ENCODE peak calls at places on chromosomes 4 and X, in eight cellular contexts. One of them, this sample, is unnamed.

GRCh38 chr4:147479817-147480216 is 1.1 kb upstream of the EDNRA start:
- DNase-seq in left lung: peak
- DNase-seq in fibroblast of lung: peak
- DNase-seq in GM23338: no peak
- DNase-seq in ascending aorta: peak
- DNase-seq in H9: no peak
- DNase-seq in IMR-90: peak
- DNase-seq in brain microvascular endothelial cell: peak
- DNase-seq in this sample: no peak

GRCh38 chr4:150746156-150746555 is 164.2 kb downstream of the MAB21L2 start:
- DNase-seq in H9: no peak
- DNase-seq in brain microvascular endothelial cell: no peak
- DNase-seq in left lung: no peak
- DNase-seq in GM23338: no peak
- DNase-seq in ascending aorta: no peak
- DNase-seq in fibroblast of lung: peak
- DNase-seq in IMR-90: peak
- DNase-seq in this sample: peak

GRCh38 chrX:129549124-129549523 is 9.1 kb downstream of the OCRL start:
- DNase-seq in left lung: no peak
- DNase-seq in H9: no peak
- DNase-seq in IMR-90: no peak
- DNase-seq in fibroblast of lung: no peak
- DNase-seq in GM23338: no peak
- DNase-seq in brain microvascular endothelial cell: no peak
- DNase-seq in ascending aorta: no peak
- DNase-seq in this sample: no peak

GRCh38 chr4:90419124-90419711 is 292.0 kb downstream of the CCSER1 start:
- DNase-seq in brain microvascular endothelial cell: no peak
- DNase-seq in IMR-90: peak
- DNase-seq in GM23338: peak
- DNase-seq in left lung: no peak
- DNase-seq in H9: no peak
- DNase-seq in ascending aorta: no peak
- DNase-seq in fibroblast of lung: peak
- DNase-seq in this sample: peak

GRCh38 chr4:20248155-20248558 is 3.5 kb upstream of the SLIT2 start:
- DNase-seq in fibroblast of lung: peak
- DNase-seq in ascending aorta: no peak
- DNase-seq in left lung: no peak
- DNase-seq in GM23338: peak
- DNase-seq in IMR-90: peak
- DNase-seq in brain microvascular endothelial cell: peak
- DNase-seq in H9: no peak
- DNase-seq in this sample: no peak

GRCh38 chrX:117972681-117973080 is 143.9 kb downstream of the KLHL13 start:
- DNase-seq in IMR-90: peak
- DNase-seq in ascending aorta: no peak
- DNase-seq in GM23338: peak
- DNase-seq in fibroblast of lung: no peak
- DNase-seq in H9: peak
- DNase-seq in left lung: no peak
- DNase-seq in brain microvascular endothelial cell: no peak
- DNase-seq in this sample: no peak

GRCh38 chr4:53479731-53480525 is 102.5 kb downstream of the FIP1L1 start:
- DNase-seq in GM23338: no peak
- DNase-seq in ascending aorta: no peak
- DNase-seq in fibroblast of lung: no peak
- DNase-seq in IMR-90: peak
- DNase-seq in H9: no peak
- DNase-seq in brain microvascular endothelial cell: peak
- DNase-seq in left lung: no peak
- DNase-seq in this sample: peak

GRCh38 chrX:96407501-96407900 is 277.1 kb upstream of the DIAPH2 start:
- DNase-seq in fibroblast of lung: peak
- DNase-seq in IMR-90: peak
- DNase-seq in left lung: no peak
- DNase-seq in GM23338: no peak
- DNase-seq in brain microvascular endothelial cell: peak
- DNase-seq in ascending aorta: no peak
- DNase-seq in H9: no peak
- DNase-seq in this sample: peak

GRCh38 chrX:135346975-135347374 is 37.7 kb downstream of the ETDC start:
- DNase-seq in GM23338: no peak
- DNase-seq in H9: no peak
- DNase-seq in ascending aorta: no peak
- DNase-seq in IMR-90: no peak
- DNase-seq in brain microvascular endothelial cell: no peak
- DNase-seq in fibroblast of lung: no peak
- DNase-seq in left lung: no peak
- DNase-seq in this sample: no peak

GRCh38 chrX:135340827-135341226 is 31.5 kb downstream of the ETDC start:
- DNase-seq in ascending aorta: no peak
- DNase-seq in fibroblast of lung: peak
- DNase-seq in IMR-90: peak
- DNase-seq in GM23338: no peak
- DNase-seq in brain microvascular endothelial cell: no peak
- DNase-seq in H9: no peak
- DNase-seq in left lung: no peak
- DNase-seq in this sample: no peak

GRCh38 chrX:135345328-135345645 is 36.0 kb downstream of the ETDC start:
- DNase-seq in ascending aorta: peak
- DNase-seq in left lung: no peak
- DNase-seq in fibroblast of lung: peak
- DNase-seq in brain microvascular endothelial cell: peak
- DNase-seq in IMR-90: peak
- DNase-seq in H9: no peak
- DNase-seq in GM23338: no peak
- DNase-seq in this sample: peak
- TF ChIP-seq CTCF in ascending aorta: no peak
- TF ChIP-seq CTCF in left lung: no peak
- TF ChIP-seq CTCF in fibroblast of lung: no peak
- TF ChIP-seq CTCF in brain microvascular endothelial cell: no peak
- TF ChIP-seq CTCF in IMR-90: no peak
- TF ChIP-seq CTCF in H9: no peak
- TF ChIP-seq CTCF in GM23338: no peak
- TF ChIP-seq CTCF in this sample: no peak

DNA sequence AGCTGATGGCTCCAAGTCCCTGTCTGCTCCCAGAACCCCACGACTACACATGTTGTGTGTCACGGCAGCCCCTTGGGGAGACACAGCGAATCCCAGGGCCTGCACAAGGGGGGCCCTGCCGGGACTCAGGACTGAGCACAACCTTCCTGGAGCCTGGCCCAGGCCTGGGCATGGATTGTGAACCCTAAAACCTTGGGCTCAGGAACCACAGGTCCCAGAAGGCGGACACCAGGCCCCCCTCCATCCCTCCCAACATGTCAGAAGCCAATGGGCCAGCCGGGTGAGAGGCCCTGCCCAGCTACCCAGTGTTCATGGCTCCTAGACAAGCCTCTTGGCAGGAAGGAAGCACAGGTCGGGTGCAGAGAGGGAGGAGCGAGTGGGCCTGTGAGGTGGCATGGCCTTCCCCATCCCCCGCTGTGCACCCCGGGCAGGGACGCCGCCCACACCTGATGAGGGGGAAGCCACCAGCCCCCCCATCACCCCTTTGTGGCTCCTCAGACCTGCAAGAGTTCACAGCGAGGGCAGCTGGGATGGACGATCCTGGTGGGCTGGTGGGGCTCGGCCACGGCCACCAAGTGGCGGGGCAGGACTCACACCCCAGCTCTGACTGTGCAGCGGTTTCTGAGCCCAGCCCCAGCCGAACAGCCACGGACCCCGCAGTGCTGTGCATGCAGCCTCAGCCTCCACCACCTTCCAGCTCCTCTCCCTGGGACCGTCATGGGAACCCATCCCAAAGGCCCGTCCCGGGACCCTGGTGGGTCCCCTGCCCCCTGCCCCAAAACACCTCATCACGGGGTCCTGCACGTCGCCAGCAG is 3.7 kb downstream of the PDE6B start:
- DNase-seq in fibroblast of lung: no peak
- DNase-seq in brain microvascular endothelial cell: no peak
- DNase-seq in left lung: no peak
- DNase-seq in IMR-90: no peak
- DNase-seq in ascending aorta: no peak
- DNase-seq in H9: peak
- DNase-seq in GM23338: no peak
- DNase-seq in this sample: no peak
- H3K27ac ChIP-seq in fibroblast of lung: no peak
- H3K27ac ChIP-seq in brain microvascular endothelial cell: no peak
- H3K27ac ChIP-seq in left lung: no peak
- H3K27ac ChIP-seq in IMR-90: no peak
- H3K27ac ChIP-seq in ascending aorta: no peak
- H3K27ac ChIP-seq in H9: no peak
- H3K27ac ChIP-seq in GM23338: no peak
- H3K27ac ChIP-seq in this sample: no peak

DNA sequence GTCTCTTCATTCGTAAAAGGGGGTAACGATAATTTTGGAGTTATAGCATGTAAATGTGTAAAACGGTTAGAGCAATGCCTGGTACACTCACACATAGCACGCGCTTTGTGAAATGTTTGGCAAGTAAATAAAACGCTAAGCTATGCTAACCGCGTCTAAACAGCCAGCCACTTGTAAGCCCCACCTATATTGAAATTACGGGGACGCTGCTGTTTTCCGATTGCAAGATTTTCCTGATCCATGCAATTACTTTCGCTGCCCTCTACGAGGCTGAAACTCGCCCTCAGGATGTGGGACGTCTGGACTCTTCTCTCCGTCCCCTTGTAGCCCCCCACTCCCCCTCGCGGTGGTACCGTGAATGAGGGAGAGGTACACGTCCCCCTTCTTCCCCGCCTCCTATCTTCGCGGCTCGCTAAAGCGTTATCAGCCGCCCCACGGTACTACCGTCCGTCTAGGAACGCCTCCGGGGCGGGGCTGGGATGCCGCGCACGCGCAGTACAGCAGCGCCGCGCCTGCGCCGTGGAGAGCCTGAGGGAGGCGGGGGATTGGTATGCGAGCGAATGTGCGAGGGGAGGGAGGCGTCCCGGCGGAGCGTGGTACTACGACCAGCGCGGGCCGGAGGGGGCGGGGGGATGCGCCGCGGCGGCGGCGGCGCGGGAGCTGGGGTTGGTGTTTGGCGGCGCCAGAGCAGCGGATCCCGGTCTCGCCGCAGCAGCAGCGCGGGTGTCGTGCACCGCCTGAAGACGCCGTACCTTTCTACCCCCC is at the start of gene STIM2:
- DNase-seq in left lung: peak
- DNase-seq in fibroblast of lung: peak
- DNase-seq in H9: peak
- DNase-seq in IMR-90: peak
- DNase-seq in GM23338: peak
- DNase-seq in brain microvascular endothelial cell: peak
- DNase-seq in ascending aorta: peak
- DNase-seq in this sample: peak
- TF ChIP-seq CTCF in left lung: peak
- TF ChIP-seq CTCF in fibroblast of lung: peak
- TF ChIP-seq CTCF in H9: peak
- TF ChIP-seq CTCF in IMR-90: peak
- TF ChIP-seq CTCF in GM23338: peak
- TF ChIP-seq CTCF in brain microvascular endothelial cell: peak
- TF ChIP-seq CTCF in ascending aorta: no peak
- TF ChIP-seq CTCF in this sample: peak

GRCh38 chr4:143286733-143287570 is 49.7 kb upstream of the GAB1 start:
- DNase-seq in fibroblast of lung: peak
- DNase-seq in H9: no peak
- DNase-seq in ascending aorta: no peak
- DNase-seq in GM23338: no peak
- DNase-seq in brain microvascular endothelial cell: peak
- DNase-seq in left lung: no peak
- DNase-seq in IMR-90: peak
- DNase-seq in this sample: peak

GRCh38 chr4:143282170-143282760 is 54.4 kb upstream of the GAB1 start:
- DNase-seq in left lung: no peak
- DNase-seq in ascending aorta: no peak
- DNase-seq in IMR-90: no peak
- DNase-seq in GM23338: no peak
- DNase-seq in fibroblast of lung: peak
- DNase-seq in H9: no peak
- DNase-seq in brain microvascular endothelial cell: no peak
- DNase-seq in this sample: no peak

GRCh38 chr4:143287571-143287923 is 49.1 kb upstream of the GAB1 start:
- DNase-seq in left lung: no peak
- DNase-seq in fibroblast of lung: no peak
- DNase-seq in IMR-90: no peak
- DNase-seq in H9: no peak
- DNase-seq in GM23338: peak
- DNase-seq in ascending aorta: no peak
- DNase-seq in brain microvascular endothelial cell: no peak
- DNase-seq in this sample: no peak

GRCh38 chr4:143289370-143289769 is 47.3 kb upstream of the GAB1 start:
- DNase-seq in GM23338: no peak
- DNase-seq in fibroblast of lung: no peak
- DNase-seq in left lung: no peak
- DNase-seq in H9: no peak
- DNase-seq in brain microvascular endothelial cell: no peak
- DNase-seq in IMR-90: no peak
- DNase-seq in ascending aorta: no peak
- DNase-seq in this sample: no peak

GRCh38 chr4:143286058-143286457 is 50.6 kb upstream of the GAB1 start:
- DNase-seq in GM23338: no peak
- DNase-seq in left lung: no peak
- DNase-seq in IMR-90: no peak
- DNase-seq in brain microvascular endothelial cell: no peak
- DNase-seq in H9: no peak
- DNase-seq in ascending aorta: no peak
- DNase-seq in fibroblast of lung: no peak
- DNase-seq in this sample: no peak
- H3K27ac ChIP-seq in GM23338: no peak
- H3K27ac ChIP-seq in left lung: peak
- H3K27ac ChIP-seq in IMR-90: no peak
- H3K27ac ChIP-seq in brain microvascular endothelial cell: peak
- H3K27ac ChIP-seq in H9: no peak
- H3K27ac ChIP-seq in ascending aorta: peak
- H3K27ac ChIP-seq in fibroblast of lung: peak
- H3K27ac ChIP-seq in this sample: no peak

DNA sequence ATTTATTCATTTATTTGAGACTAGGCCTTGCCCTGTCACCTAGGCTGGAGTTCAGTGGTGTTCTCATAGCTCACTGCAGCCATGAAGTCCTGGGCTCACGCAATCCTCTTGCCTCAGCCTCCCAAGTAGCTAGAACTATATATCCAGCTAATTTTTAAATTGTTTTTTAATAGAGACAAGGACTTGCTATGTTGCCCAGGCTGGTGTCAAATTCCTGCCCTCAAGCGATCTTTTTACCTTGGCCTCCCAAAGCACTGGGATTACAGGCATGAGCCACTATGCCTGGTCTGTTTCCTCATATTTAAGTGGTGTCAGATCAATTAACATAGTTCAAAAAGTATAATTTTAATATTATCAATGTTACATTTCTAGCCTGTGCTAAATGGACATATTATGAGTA is 68.5 kb downstream of the AFF1 start:
- DNase-seq in fibroblast of lung: no peak
- DNase-seq in left lung: no peak
- DNase-seq in brain microvascular endothelial cell: no peak
- DNase-seq in IMR-90: no peak
- DNase-seq in H9: no peak
- DNase-seq in ascending aorta: no peak
- DNase-seq in GM23338: no peak
- DNase-seq in this sample: no peak
- TF ChIP-seq CTCF in fibroblast of lung: no peak
- TF ChIP-seq CTCF in left lung: no peak
- TF ChIP-seq CTCF in brain microvascular endothelial cell: no peak
- TF ChIP-seq CTCF in IMR-90: no peak
- TF ChIP-seq CTCF in H9: no peak
- TF ChIP-seq CTCF in ascending aorta: no peak
- TF ChIP-seq CTCF in GM23338: no peak
- TF ChIP-seq CTCF in this sample: no peak